ENCODE peak calls at places on chromosomes 13 and 19, in seven cellular contexts. L is NCI-H460, N is left ventricle myocardium inferior, H is HS-5, X is left colon, K is fibroblast of mammary gland, A is HEK293T. R is an unnamed sample.

GRCh38 chr19:48633148-48634035 is 3.8 kb downstream of the DBP start:
- DNase-seq in K (no peak), H (no peak), L (no peak), A (no peak), N (no peak), X (peak), R (no peak)

GRCh38 chr13:109773276-109773675 is 13.1 kb downstream of the IRS2 start:
- DNase-seq in N (no peak), H (no peak), A (no peak), X (no peak), K (peak), L (no peak), R (no peak)

GRCh38 chr13:66887088-66887487 is 343.0 kb downstream of the PCDH9 start:
- DNase-seq in L (no peak), N (no peak), X (no peak), H (no peak), K (peak), A (no peak), R (no peak)

GRCh38 chr13:75870397-75870801 is 234.3 kb downstream of the LMO7 start:
- DNase-seq in L (peak), X (no peak), H (no peak), K (peak), N (no peak), A (peak), R (no peak)

GRCh38 chr19:16019691-16020448 is 56.4 kb upstream of the TPM4 start:
- DNase-seq in N (no peak), A (no peak), H (no peak), K (no peak), L (no peak), X (no peak), R (no peak)

GRCh38 chr19:35585844-35586243 is at the start of gene PMIS2:
- DNase-seq in H (no peak), N (no peak), A (peak), K (peak), L (no peak), X (no peak), R (no peak)

GRCh38 chr19:7852851-7853759 is 21.1 kb downstream of the PRR36 start:
- DNase-seq in N (peak), H (no peak), L (peak), K (peak), X (peak), A (peak), R (peak)

GRCh38 chr19:28501979-28502378 is 711.0 kb downstream of the UQCRFS1 start:
- DNase-seq in H (no peak), L (no peak), N (no peak), A (no peak), X (no peak), K (no peak), R (no peak)

GRCh38 chr13:107365466-107366215 is 797.7 kb upstream of the ARGLU1 start:
- DNase-seq in A (no peak), N (no peak), L (peak), K (peak), H (no peak), X (no peak), R (no peak)

GRCh38 chr13:99119686-99120085 is 81.0 kb upstream of the UBAC2 start:
- DNase-seq in H (no peak), A (no peak), N (no peak), K (no peak), L (no peak), X (no peak), R (no peak)

GRCh38 chr13:27176772-27177171 is 5.2 kb upstream of the USP12 start:
- DNase-seq in A (no peak), L (no peak), X (no peak), K (no peak), N (no peak), H (no peak), R (no peak)

GRCh38 chr19:3471954-3472655 is 8.2 kb downstream of the SMIM24 start:
- DNase-seq in X (no peak), N (peak), K (no peak), A (peak), H (no peak), L (no peak), R (no peak)

GRCh38 chr19:50705422-50706019 is 14.1 kb downstream of the SHANK1 start:
- DNase-seq in X (no peak), L (peak), H (peak), K (peak), A (peak), N (no peak), R (no peak)

GRCh38 chr13:25249001-25249543 is 38.2 kb downstream of the MTMR6 start:
- DNase-seq in A (peak), K (peak), L (peak), N (no peak), X (no peak), H (no peak), R (no peak)

GRCh38 chr13:106177146-106177545 is 358.3 kb downstream of the EFNB2 start:
- DNase-seq in K (no peak), H (no peak), X (no peak), N (no peak), A (no peak), L (no peak), R (no peak)

GRCh38 chr19:56156768-56157167 is 15.7 kb downstream of the ZNF444 start:
- DNase-seq in X (peak), L (no peak), K (no peak), N (peak), A (no peak), H (no peak), R (no peak)

GRCh38 chr19:58330458-58330857 is 3.7 kb downstream of the ZSCAN22 start:
- DNase-seq in N (no peak), A (no peak), H (no peak), X (no peak), K (peak), L (peak), R (no peak)

GRCh38 chr13:60012503-60012902 is 151.2 kb downstream of the DIAPH3 start:
- DNase-seq in H (no peak), A (no peak), K (no peak), L (no peak), X (peak), N (no peak), R (no peak)

GRCh38 chr13:50082426-50083283 is 67.4 kb downstream of the KCNRG start:
- DNase-seq in N (peak), X (peak), H (peak), A (peak), L (peak), K (peak), R (peak)

GRCh38 chr13:76717092-76717491 is 169.1 kb downstream of the KCTD12 start:
- DNase-seq in L (no peak), H (no peak), K (peak), A (no peak), N (no peak), X (no peak), R (no peak)

GRCh38 chr13:45411631-45412030 is 6.5 kb downstream of the SLC25A30 start:
- DNase-seq in A (no peak), H (no peak), K (no peak), N (no peak), X (no peak), L (no peak), R (no peak)

GRCh38 chr19:36009220-36009619 is 607 bp upstream of the SYNE4 start:
- DNase-seq in K (peak), H (no peak), X (peak), N (peak), A (no peak), L (peak), R (peak)

GRCh38 chr19:18107235-18108083 is 9.9 kb downstream of the MAST3 start:
- DNase-seq in L (no peak), H (no peak), A (no peak), X (no peak), K (no peak), N (no peak), R (no peak)

GRCh38 chr13:26961890-26962615 is 201.5 kb upstream of the GPR12 start:
- DNase-seq in N (no peak), H (no peak), A (no peak), X (peak), K (no peak), L (no peak), R (no peak)

GRCh38 chr19:15934332-15935078 is at the start of gene CYP4F11:
- DNase-seq in L (peak), A (no peak), K (no peak), X (peak), H (no peak), N (peak), R (no peak)

R was measured in uterus.